ENCODE peak calls at places on chromosome 12, in eight cellular contexts. S is HCT116, R is K562, K is Panc1, Z is HepG2, P is upper lobe of left lung, E is GM12878, A is GM23338. I is an unnamed sample.

GRCh38 chr12:33752854-33753253 is 269.4 kb upstream of the ALG10 start:
- ATAC-seq in R (peak), E (no peak), S (no peak), P (no peak), K (no peak), Z (no peak), A (peak), I (no peak)

GRCh38 chr12:2264622-2265306 is 212.0 kb downstream of the CACNA1C start:
- ATAC-seq in E (no peak), Z (no peak), A (no peak), S (no peak), K (no peak), R (no peak), P (peak), I (peak)

GRCh38 chr12:43285248-43285647 is 266.8 kb downstream of the ADAMTS20 start:
- ATAC-seq in E (peak), S (no peak), Z (no peak), A (no peak), P (peak), R (no peak), K (no peak), I (peak)

GRCh38 chr12:132621657-132622435 is 3.3 kb downstream of the P2RX2 start:
- ATAC-seq in K (peak), S (peak), A (no peak), R (peak), E (no peak), P (no peak), Z (no peak), I (peak)

GRCh38 chr12:56128669-56129209 is 672 bp downstream of the ESYT1 start:
- ATAC-seq in A (peak), S (peak), Z (peak), R (peak), P (peak), K (peak), E (peak), I (peak)

GRCh38 chr12:63961048-63961447 is 116.5 kb downstream of the SRGAP1 start:
- ATAC-seq in K (peak), R (no peak), A (no peak), S (no peak), P (no peak), E (no peak), Z (no peak), I (no peak)

GRCh38 chr12:96824838-96825236 is 82.2 kb upstream of the NEDD1 start:
- ATAC-seq in P (no peak), A (no peak), R (no peak), K (no peak), Z (no peak), E (no peak), S (no peak), I (no peak)

GRCh38 chr12:46556820-46557524 is 184.4 kb upstream of the SLC38A2 start:
- ATAC-seq in A (no peak), R (peak), Z (no peak), E (no peak), S (peak), P (peak), K (peak), I (no peak)

GRCh38 chr12:89695830-89696229 is 12.8 kb downstream of the ATP2B1 start:
- ATAC-seq in Z (no peak), R (no peak), S (no peak), A (no peak), K (no peak), E (peak), P (no peak), I (no peak)

GRCh38 chr12:6758511-6758910 is 5.6 kb upstream of the MLF2 start:
- ATAC-seq in Z (no peak), A (no peak), E (peak), S (no peak), R (no peak), K (no peak), P (no peak), I (no peak)

GRCh38 chr12:107702106-107702505 is 16.5 kb downstream of the PWP1 start:
- ATAC-seq in P (no peak), A (no peak), Z (no peak), S (no peak), K (no peak), E (no peak), R (no peak), I (no peak)

GRCh38 chr12:26037615-26038180 is 79.2 kb downstream of the RASSF8 start:
- ATAC-seq in A (peak), K (peak), S (no peak), Z (no peak), R (no peak), E (no peak), P (no peak), I (no peak)

GRCh38 chr12:4282103-4282891 is 8.7 kb downstream of the CCND2 start:
- ATAC-seq in A (no peak), P (no peak), E (peak), Z (no peak), S (no peak), K (no peak), R (no peak), I (no peak)

GRCh38 chr12:122293081-122293480 is 26.8 kb upstream of the VPS33A start:
- ATAC-seq in P (no peak), R (no peak), S (no peak), Z (no peak), K (no peak), A (no peak), E (no peak), I (no peak)

GRCh38 chr12:117447665-117448366 is 86.4 kb upstream of the NOS1 start:
- ATAC-seq in A (no peak), E (no peak), Z (no peak), P (no peak), R (no peak), K (no peak), S (peak), I (no peak)

GRCh38 chr12:108190529-108190928 is 61.4 kb downstream of the WSCD2 start:
- ATAC-seq in S (no peak), A (no peak), E (no peak), R (no peak), P (no peak), Z (no peak), K (no peak), I (peak)

GRCh38 chr12:71046215-71046614 is 111.6 kb downstream of the TSPAN8 start:
- ATAC-seq in Z (no peak), S (no peak), P (peak), K (no peak), R (no peak), A (no peak), E (no peak), I (no peak)

GRCh38 chr12:121026274-121027045 is 10.2 kb upstream of the C12orf43 start:
- ATAC-seq in S (peak), P (no peak), K (no peak), R (peak), Z (peak), A (peak), E (peak), I (no peak)

GRCh38 chr12:111122458-111122878 is 202.1 kb upstream of the MYL2 start:
- ATAC-seq in A (no peak), S (no peak), P (no peak), K (no peak), R (no peak), Z (no peak), E (no peak), I (no peak)

GRCh38 chr12:22687677-22688076 is 62.7 kb downstream of the ETNK1 start:
- ATAC-seq in Z (no peak), K (no peak), A (no peak), S (no peak), E (peak), P (peak), R (no peak), I (no peak)

GRCh38 chr12:8680533-8680932 is 17.3 kb upstream of the RIMKLB start:
- ATAC-seq in E (no peak), P (no peak), R (no peak), A (peak), Z (peak), S (no peak), K (no peak), I (no peak)

GRCh38 chr12:131793623-131794022 is 34.6 kb upstream of the MMP17 start:
- ATAC-seq in S (no peak), R (no peak), A (no peak), E (no peak), P (no peak), Z (no peak), K (no peak), I (no peak)

GRCh38 chr12:96516472-96517417 is 27.4 kb downstream of the CFAP54 start:
- ATAC-seq in R (peak), Z (peak), A (peak), P (peak), K (peak), S (peak), E (peak), I (peak)

GRCh38 chr12:132327351-132328171 is 1.8 kb downstream of the GALNT9 start:
- ATAC-seq in K (peak), P (peak), Z (no peak), S (no peak), E (no peak), A (peak), R (no peak), I (peak)

GRCh38 chr12:131729254-131729955 is 18.5 kb downstream of the SFSWAP start:
- ATAC-seq in R (no peak), K (no peak), E (no peak), S (no peak), A (peak), Z (no peak), P (no peak), I (no peak)

GRCh38 chr12:111546758-111547383 is 52.2 kb downstream of the ATXN2 start:
- ATAC-seq in A (no peak), S (no peak), P (no peak), Z (no peak), K (no peak), E (no peak), R (no peak), I (no peak)

GRCh38 chr12:12819752-12820311 is 6.7 kb downstream of the DDX47 start:
- ATAC-seq in A (no peak), R (peak), Z (no peak), P (peak), E (peak), S (peak), K (peak), I (peak)

GRCh38 chr12:9951026-9951652 is 19.0 kb upstream of the CLEC2A start:
- ATAC-seq in P (no peak), A (no peak), Z (no peak), K (no peak), R (no peak), E (peak), S (no peak), I (no peak)

GRCh38 chr12:43501705-43502104 is 50.3 kb downstream of the ADAMTS20 start:
- ATAC-seq in R (no peak), A (no peak), P (no peak), Z (no peak), K (no peak), S (no peak), E (no peak), I (no peak)

GRCh38 chr12:120116443-120116791 is at the start of gene RAB35:
- ATAC-seq in Z (no peak), K (no peak), E (no peak), S (no peak), R (no peak), A (no peak), P (no peak), I (peak)

GRCh38 chr12:52741378-52742195 is 35.6 kb downstream of the KRT76 start:
- ATAC-seq in K (peak), A (peak), P (no peak), R (peak), Z (peak), E (peak), S (peak), I (no peak)

GRCh38 chr12:50725011-50725899 is 38.6 kb upstream of the ATF1 start:
- ATAC-seq in K (no peak), E (no peak), R (no peak), Z (no peak), S (no peak), A (no peak), P (no peak), I (no peak)

GRCh38 chr12:22321620-22322019 is 12.9 kb downstream of the ST8SIA1 start:
- ATAC-seq in K (no peak), E (no peak), A (peak), Z (no peak), R (no peak), P (peak), S (no peak), I (peak)

GRCh38 chr12:4865246-4865645 is 44.5 kb upstream of the KCNA1 start:
- ATAC-seq in Z (no peak), A (no peak), P (no peak), K (no peak), S (no peak), E (no peak), R (no peak), I (no peak)

GRCh38 chr12:101299346-101299745 is 19.4 kb downstream of the UTP20 start:
- ATAC-seq in K (no peak), S (no peak), A (no peak), E (no peak), P (no peak), R (no peak), Z (no peak), I (no peak)

GRCh38 chr12:111451232-111451631 is 45.5 kb downstream of the SH2B3 start:
- ATAC-seq in P (no peak), R (no peak), S (no peak), K (no peak), E (no peak), A (no peak), Z (no peak), I (no peak)

GRCh38 chr12:102343361-102344121 is 136.8 kb downstream of the IGF1 start:
- ATAC-seq in Z (peak), A (no peak), R (peak), E (no peak), P (no peak), K (no peak), S (no peak), I (no peak)

GRCh38 chr12:31324116-31324844 is 1.7 kb downstream of the SINHCAF start:
- ATAC-seq in P (peak), R (peak), K (peak), E (peak), S (peak), A (peak), Z (peak), I (peak)
- TF ChIP-seq CTCF in P (no peak), R (peak), K (no peak), E (no peak), S (peak), A (no peak), Z (no peak), I (no peak)

GRCh38 chr12:93778306-93778705 is 101.1 kb downstream of the CRADD start:
- ATAC-seq in K (no peak), E (no peak), S (no peak), P (peak), A (no peak), R (no peak), Z (no peak), I (peak)
- TF ChIP-seq POLR2AphosphoS5 in K (no peak), E (no peak), S (no peak), P (no peak), A (no peak), R (no peak), Z (no peak), I (peak)

DNA sequence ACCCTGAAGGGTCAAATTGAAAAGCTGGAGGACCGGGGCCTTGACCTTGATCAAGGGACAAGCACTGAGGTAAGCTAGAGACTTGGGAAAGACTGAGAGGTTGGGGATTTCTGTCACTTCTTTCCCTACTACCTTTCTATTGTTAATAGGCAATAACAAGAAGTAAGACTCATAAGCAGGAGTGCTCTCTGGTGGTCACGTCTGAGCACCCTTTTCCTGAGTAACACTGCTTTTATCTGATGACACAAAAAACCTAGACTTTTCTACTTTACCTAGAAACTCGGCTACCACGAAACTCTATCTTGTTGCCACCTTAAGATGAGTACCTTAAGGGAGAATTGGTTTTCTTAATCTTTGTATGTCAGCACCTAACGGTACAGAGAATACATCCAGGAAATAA is 35.5 kb upstream of the PPFIBP1 start:
- ATAC-seq in R (no peak), S (peak), K (no peak), Z (no peak), E (no peak), P (no peak), A (no peak), I (no peak)
- TF ChIP-seq CTCF in R (no peak), S (no peak), K (no peak), Z (no peak), E (no peak), P (no peak), A (peak), I (no peak)

DNA sequence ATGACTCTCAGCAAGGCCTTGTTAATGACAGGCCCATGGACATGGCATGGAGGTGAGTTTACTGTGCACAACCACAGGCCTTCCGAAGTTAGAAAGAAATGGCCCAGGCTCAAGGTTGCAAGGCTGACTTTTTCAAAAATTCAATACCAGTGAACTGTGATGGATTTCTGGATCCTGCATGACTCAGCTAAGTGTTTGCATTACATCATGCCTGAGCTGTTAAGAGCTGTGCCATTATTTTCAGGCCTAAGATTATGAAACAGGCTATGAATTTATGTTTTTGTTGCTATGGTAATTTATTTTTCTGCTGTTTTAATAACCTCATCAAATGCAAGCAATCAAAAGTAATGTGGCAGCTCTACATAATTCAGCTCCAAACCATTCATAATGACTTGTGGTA is 457.7 kb upstream of the TMEM132C start:
- ATAC-seq in K (no peak), A (no peak), E (no peak), P (peak), Z (no peak), S (no peak), R (no peak), I (peak)
- TF ChIP-seq POLR2AphosphoS5 in K (no peak), A (no peak), E (no peak), P (no peak), Z (no peak), S (no peak), R (no peak), I (peak)

I was measured in gastroesophageal sphincter.